ENCODE peak calls at places on chromosome 11, in four cellular contexts. U, L, M and K are unnamed samples.

GRCh38 chr11:28417601-28418323 is 309.6 kb downstream of the METTL15 start:
- DNase-seq in U (no peak), L (no peak), M (no peak), K (no peak)

GRCh38 chr11:2166091-2166851 is 5.3 kb upstream of the INS start:
- DNase-seq in U (no peak), L (no peak), M (peak), K (no peak)

GRCh38 chr11:17724020-17724908 is 4.9 kb downstream of the MYOD1 start:
- DNase-seq in U (no peak), L (no peak), M (no peak), K (no peak)

GRCh38 chr11:44785856-44786606 is 59.3 kb downstream of the TSPAN18 start:
- DNase-seq in U (no peak), L (peak), M (no peak), K (no peak)

GRCh38 chr11:119585038-119585666 is 143.8 kb downstream of the NECTIN1 start:
- DNase-seq in U (no peak), L (peak), M (peak), K (peak)

GRCh38 chr11:78338138-78338537 is 79.5 kb downstream of the GAB2 start:
- DNase-seq in U (no peak), L (no peak), M (no peak), K (no peak)

GRCh38 chr11:47056261-47056915 is 119.8 kb downstream of the CSTPP1 start:
- DNase-seq in U (no peak), L (no peak), M (no peak), K (no peak)

GRCh38 chr11:10452211-10452767 is 2.8 kb upstream of the AMPD3 start:
- DNase-seq in U (no peak), L (no peak), M (no peak), K (no peak)

GRCh38 chr11:113796663-113797259 is 17.2 kb downstream of the CLDN25 start:
- DNase-seq in U (peak), L (peak), M (no peak), K (peak)

DNA sequence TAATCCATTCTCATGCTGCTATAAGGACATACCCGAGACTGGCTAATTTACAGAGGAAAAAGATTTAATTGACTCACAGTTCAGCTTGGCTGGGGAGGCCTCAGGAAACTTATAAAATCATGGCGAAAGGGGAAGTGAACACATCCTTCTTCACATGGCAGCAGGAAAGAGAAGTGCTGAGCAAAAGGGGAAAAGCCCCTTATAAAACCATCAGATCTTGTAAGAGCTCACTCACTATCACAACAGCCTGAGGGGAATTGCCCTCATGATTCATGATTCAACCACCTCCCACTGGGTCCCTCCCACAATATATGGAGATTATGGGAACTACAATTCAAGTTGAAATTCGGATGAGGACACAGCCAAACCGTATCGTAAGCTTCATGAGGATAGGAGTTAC is 3.8 kb upstream of the CYB5R2 start:
- DNase-seq in U (no peak), L (no peak), M (no peak), K (no peak)
- TF ChIP-seq JUND in U (no peak), L (no peak), M (no peak), K (no peak)

GRCh38 chr11:72740562-72741428 is 11.4 kb downstream of the ARAP1 start:
- DNase-seq in U (no peak), L (no peak), M (no peak), K (no peak)
- TF ChIP-seq JUND in U (no peak), L (no peak), M (no peak), K (no peak)

GRCh38 chr11:1012740-1013627 is 23.5 kb downstream of the MUC6 start:
- DNase-seq in U (no peak), L (no peak), M (no peak), K (no peak)
- TF ChIP-seq JUND in U (no peak), L (no peak), M (no peak), K (no peak)

DNA sequence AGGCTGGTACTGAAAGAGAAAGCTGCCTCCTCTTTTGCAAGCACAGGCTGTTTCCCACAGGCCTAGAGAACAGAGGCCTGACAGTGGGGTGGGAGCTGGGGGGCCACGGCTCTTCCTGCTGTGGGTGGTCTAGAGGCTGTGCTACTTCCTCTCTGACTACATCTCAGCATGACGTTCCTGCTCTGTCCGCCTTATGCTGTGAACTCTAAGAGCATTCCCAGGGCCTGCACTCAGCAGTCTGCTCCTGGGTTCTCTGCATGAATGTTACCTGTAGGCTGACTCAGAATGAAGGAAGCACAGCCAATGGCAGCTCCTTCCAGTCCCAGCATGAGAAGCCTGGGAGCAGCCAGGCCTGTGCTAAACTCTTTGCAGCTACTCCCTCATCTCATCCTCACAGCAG is 534.3 kb downstream of the NTM start:
- DNase-seq in U (no peak), L (no peak), M (peak), K (no peak)
- TF ChIP-seq JUND in U (no peak), L (no peak), M (no peak), K (no peak)